ENCODE peak calls at places on chromosomes 1 and 21, in nine cellular contexts. J is NB4, K is IMR-90, I is transverse colon, E is lower lobe of right lung, G is cardiac muscle cell, U is kidney epithelial cell, Y is hepatocyte, N is K562. H is an unnamed sample.

GRCh38 chr1:205018381-205018780 is 24.6 kb upstream of the CNTN2 start:
- DNase-seq in K (no peak), G (no peak), N (no peak), E (no peak), U (no peak), I (no peak), J (no peak), Y (no peak), H (no peak)

GRCh38 chr1:161725888-161726630 is 4.7 kb downstream of the FCRLB start:
- DNase-seq in U (no peak), I (peak), K (peak), E (peak), Y (peak), G (no peak), J (peak), N (peak), H (peak)

GRCh38 chr1:9037476-9038337 is 11.5 kb upstream of the SLC2A7 start:
- DNase-seq in J (no peak), I (no peak), E (peak), K (no peak), Y (no peak), N (no peak), U (no peak), G (no peak), H (no peak)

GRCh38 chr1:67170751-67171573 is 4.7 kb downstream of the IL23R start:
- DNase-seq in N (no peak), Y (no peak), U (no peak), I (no peak), E (no peak), K (no peak), G (no peak), J (no peak), H (no peak)

GRCh38 chr1:71350805-71351204 is 270.0 kb upstream of the ZRANB2 start:
- DNase-seq in E (no peak), K (peak), N (no peak), U (no peak), Y (no peak), G (no peak), J (no peak), I (no peak), H (peak)

GRCh38 chr1:216081445-216081844 is 341.8 kb downstream of the USH2A start:
- DNase-seq in E (no peak), K (no peak), J (no peak), Y (no peak), N (no peak), U (no peak), I (no peak), G (no peak), H (no peak)

GRCh38 chr1:63713627-63714481 is 60.0 kb upstream of the ROR1 start:
- DNase-seq in Y (no peak), N (no peak), K (peak), U (no peak), G (peak), J (no peak), E (no peak), I (peak), H (peak)

GRCh38 chr1:15154480-15155036 is 1.0 kb downstream of the TMEM51 start:
- DNase-seq in K (no peak), G (peak), N (no peak), I (peak), E (peak), U (no peak), Y (peak), J (no peak), H (no peak)

GRCh38 chr1:36350659-36351171 is 27.3 kb upstream of the EVA1B start:
- DNase-seq in Y (no peak), I (no peak), E (peak), U (no peak), K (peak), G (no peak), J (no peak), N (no peak), H (peak)

GRCh38 chr1:231172411-231172810 is 10.6 kb downstream of the TRIM67 start:
- DNase-seq in E (no peak), Y (no peak), J (no peak), I (no peak), G (no peak), U (no peak), N (no peak), K (no peak), H (no peak)

GRCh38 chr1:33918368-33918767 is 54.5 kb downstream of the HMGB4 start:
- DNase-seq in U (no peak), E (no peak), K (peak), I (no peak), N (peak), J (peak), Y (no peak), G (no peak), H (peak)

GRCh38 chr1:59415876-59416275 is 119.0 kb downstream of the FGGY start:
- DNase-seq in N (no peak), I (no peak), Y (no peak), J (no peak), E (no peak), K (peak), G (no peak), U (no peak), H (no peak)

GRCh38 chr1:114457675-114458074 is 53.3 kb downstream of the TRIM33 start:
- DNase-seq in U (no peak), K (no peak), G (no peak), N (no peak), J (peak), Y (no peak), I (no peak), E (no peak), H (no peak)

GRCh38 chr1:53717025-53717804 is 21.7 kb downstream of the GLIS1 start:
- DNase-seq in J (no peak), N (no peak), K (no peak), I (no peak), U (no peak), Y (no peak), G (no peak), E (no peak), H (no peak)

GRCh38 chr1:229784834-229785233 is 158.8 kb downstream of the URB2 start:
- DNase-seq in N (no peak), K (no peak), J (no peak), E (no peak), U (no peak), G (no peak), Y (no peak), I (peak), H (no peak)
- TF ChIP-seq CTCF in N (no peak), K (no peak), J (no peak), E (no peak), U (no peak), G (no peak), Y (no peak), I (peak), H (no peak)

GRCh38 chr21:41961282-41961701 is 7.5 kb upstream of the C2CD2 start:
- DNase-seq in I (no peak), E (no peak), G (no peak), J (no peak), K (peak), U (no peak), N (no peak), Y (no peak), H (no peak)
- H3K4me3 ChIP-seq in I (no peak), E (no peak), G (no peak), J (no peak), K (no peak), U (no peak), N (no peak), Y (no peak), H (no peak)

GRCh38 chr1:6393400-6394187 is at the start of gene ACOT7:
- DNase-seq in I (peak), E (peak), K (peak), Y (peak), J (peak), N (peak), G (peak), U (peak), H (peak)

GRCh38 chr1:6399294-6399693 is 5.7 kb upstream of the ACOT7 start:
- DNase-seq in K (no peak), U (no peak), G (no peak), N (no peak), Y (no peak), E (no peak), J (no peak), I (no peak), H (no peak)

GRCh38 chr1:6392880-6393399 is 627 bp downstream of the ACOT7 start:
- DNase-seq in Y (no peak), U (no peak), I (no peak), N (peak), J (no peak), K (no peak), E (peak), G (peak), H (no peak)

GRCh38 chr1:6397844-6398243 is 4.3 kb upstream of the ACOT7 start:
- DNase-seq in I (no peak), J (no peak), Y (no peak), G (no peak), U (no peak), E (no peak), N (no peak), K (no peak), H (no peak)

GRCh38 chr1:6396998-6397397 is 3.4 kb upstream of the ACOT7 start:
- DNase-seq in U (no peak), Y (no peak), J (no peak), E (no peak), I (no peak), N (no peak), G (no peak), K (no peak), H (no peak)
- TF ChIP-seq CTCF in U (no peak), Y (no peak), J (no peak), E (no peak), I (no peak), N (peak), G (peak), K (peak), H (peak)

DNA sequence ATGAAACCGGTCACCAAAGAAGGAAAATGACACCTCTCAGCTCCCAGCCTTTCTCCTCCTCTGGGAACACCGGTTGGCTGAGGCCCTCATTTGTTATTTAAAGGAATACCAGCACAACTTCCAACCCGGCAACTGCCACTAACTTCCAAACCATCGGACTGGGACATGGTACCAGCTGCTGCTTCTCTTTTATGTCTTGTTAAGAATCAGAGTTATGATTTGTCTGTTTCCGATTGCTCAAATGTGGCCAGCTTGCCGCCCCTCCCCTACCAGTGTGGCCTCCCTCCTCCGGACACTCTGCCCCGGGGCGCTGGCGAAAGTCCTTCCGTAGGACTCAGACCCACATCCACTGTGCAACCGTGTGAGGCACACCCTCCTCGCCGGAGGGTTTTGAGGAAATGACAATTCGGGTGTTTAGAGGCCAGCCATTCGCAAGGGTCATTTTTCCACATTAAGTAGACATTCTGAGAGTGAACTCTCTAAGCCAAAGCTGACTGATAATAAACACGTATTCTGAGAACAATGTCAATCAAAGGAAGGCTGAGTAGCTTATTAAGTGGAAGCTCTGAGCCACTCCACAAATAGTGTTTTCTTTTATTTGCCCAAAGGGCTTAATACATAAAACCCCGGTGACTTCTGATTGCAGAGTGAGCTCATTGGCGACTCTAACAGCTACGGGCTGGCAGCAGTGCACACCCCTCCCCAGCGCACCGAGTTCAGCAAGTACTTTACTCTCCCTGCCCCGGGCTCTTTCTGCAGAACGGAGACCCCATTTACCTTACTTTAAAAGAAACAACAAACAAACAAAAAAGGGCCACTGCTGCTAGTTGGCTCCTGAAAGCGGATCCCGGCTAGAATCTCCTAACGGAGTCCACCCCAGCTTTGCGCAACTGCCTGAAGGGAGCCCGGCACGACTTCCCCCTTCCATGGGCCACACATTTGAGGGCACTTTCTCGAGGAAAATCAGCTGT is 5.4 kb downstream of the RIPK4 start:
- DNase-seq in G (peak), K (no peak), Y (peak), N (no peak), U (no peak), E (peak), I (no peak), J (peak), H (peak)
- H3K4me3 ChIP-seq in G (peak), K (no peak), Y (peak), N (no peak), U (peak), E (peak), I (no peak), J (peak), H (no peak)

DNA sequence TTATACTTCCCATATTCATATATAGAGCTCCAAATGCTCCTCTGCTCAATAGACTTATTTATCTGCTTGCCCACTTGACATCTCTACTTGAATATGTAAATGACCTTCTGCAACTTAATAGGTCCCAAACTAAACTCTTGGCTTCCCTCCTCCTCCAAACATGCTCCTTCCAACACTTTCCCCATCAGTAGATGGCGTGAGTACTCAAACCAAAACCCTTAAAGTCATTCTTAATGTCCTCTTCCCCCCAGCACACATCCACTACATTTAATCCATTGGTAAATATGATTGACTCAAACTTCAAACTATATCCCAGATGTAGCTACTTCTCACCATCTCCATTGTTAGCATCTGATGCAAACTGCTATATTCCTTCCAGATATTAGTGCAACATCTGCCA is 48.5 kb upstream of the PBX1 start:
- DNase-seq in I (no peak), Y (no peak), E (no peak), U (no peak), G (no peak), J (no peak), N (no peak), K (peak), H (peak)
- TF ChIP-seq CTCF in I (no peak), Y (no peak), E (no peak), U (no peak), G (peak), J (no peak), N (no peak), K (peak), H (peak)

DNA sequence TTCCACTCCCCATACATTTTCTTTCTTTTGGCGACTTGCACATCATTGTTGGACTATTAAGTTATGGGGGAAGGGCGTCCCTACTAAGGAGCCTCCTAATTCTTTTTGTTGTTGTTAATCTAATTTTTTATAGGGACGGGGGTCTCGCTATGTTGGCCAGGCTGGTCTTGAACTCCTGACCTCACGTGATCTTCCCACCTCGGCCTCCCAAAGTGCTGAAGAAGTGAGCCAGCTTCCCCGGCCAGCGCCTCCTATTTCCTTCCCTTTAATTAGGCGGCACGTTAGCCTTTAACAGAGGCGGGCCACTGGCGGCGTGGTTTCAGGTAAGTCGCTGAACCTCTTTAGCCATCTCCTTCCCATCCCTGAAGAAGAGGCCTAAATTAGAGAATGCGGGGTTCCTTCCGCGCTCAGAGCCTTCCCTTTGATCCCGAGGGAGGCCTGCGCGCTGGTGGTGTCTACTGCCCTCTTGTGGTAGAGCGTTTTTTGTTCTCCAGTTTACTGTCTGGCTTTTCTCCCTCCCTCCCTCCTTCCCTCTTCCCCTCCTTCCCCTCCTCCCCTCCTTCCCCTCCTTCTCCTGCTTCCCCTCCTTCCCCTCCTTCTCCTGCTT is 38.1 kb downstream of the TNFRSF9 start:
- DNase-seq in U (peak), Y (peak), J (peak), E (peak), N (peak), G (peak), I (peak), K (peak), H (peak)
- H3K4me3 ChIP-seq in U (no peak), Y (no peak), J (no peak), E (peak), N (no peak), G (no peak), I (peak), K (no peak), H (no peak)

DNA sequence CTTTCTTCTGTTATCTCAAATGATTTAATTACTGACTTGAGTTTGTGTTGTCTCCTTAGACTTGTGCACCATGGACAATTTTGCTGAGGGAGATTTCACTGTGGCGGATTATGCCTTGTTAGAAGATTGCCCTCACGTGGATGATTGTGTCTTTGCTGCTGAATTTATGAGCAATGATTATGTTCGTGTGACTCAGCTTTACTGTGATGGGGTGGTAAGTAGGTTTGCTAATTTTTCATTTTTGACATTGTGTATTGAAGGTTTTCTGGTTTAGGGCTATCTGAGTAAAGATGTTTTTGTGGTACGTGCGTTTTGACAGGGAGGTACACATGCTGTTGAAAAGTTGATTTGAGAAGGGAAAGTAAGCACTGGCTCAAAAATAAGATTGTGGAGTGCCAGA is 14.1 kb downstream of the TTC3 start:
- DNase-seq in G (peak), Y (peak), U (no peak), N (peak), K (peak), I (no peak), J (peak), E (no peak), H (peak)
- TF ChIP-seq CTCF in G (peak), Y (peak), U (no peak), N (peak), K (peak), I (peak), J (peak), E (peak), H (peak)

DNA sequence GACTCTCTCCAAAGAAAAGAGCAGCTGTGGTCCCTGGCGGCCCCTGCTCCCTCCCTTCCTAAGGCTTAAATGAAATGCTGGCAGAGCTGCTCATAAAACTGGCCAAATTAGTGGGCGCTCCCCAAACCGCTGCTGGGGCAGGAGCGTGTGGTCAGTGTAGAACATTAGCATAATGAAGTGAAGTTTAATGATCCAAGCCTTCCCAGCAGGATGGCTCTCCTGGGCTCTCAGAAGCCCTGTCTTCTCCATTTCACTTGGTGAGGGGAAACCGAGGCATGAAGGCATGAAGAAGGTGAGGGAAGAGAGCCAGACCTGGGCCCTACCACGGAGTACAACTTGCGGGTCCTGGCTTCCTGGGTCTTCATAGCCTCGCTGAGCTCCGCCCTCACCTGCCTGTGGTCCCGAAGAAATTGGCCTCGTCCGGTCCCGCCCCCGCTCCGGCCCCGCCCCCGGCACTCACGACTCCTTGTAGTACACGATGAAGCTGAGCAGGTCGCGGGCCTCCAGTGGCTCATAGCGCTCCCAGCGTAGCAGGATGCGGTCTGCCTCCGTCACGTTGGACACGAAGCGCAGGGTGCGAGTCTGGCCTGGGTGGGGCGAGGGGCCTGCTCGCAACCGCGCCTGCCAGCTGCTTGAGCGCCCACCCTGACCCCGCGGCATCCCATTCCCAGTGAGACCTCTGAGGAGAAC is 10.3 kb downstream of the INSRR start:
- DNase-seq in N (peak), U (no peak), G (peak), Y (peak), J (no peak), E (peak), K (no peak), I (peak), H (no peak)
- H3K4me3 ChIP-seq in N (no peak), U (no peak), G (no peak), Y (no peak), J (no peak), E (no peak), K (no peak), I (no peak), H (no peak)

DNA sequence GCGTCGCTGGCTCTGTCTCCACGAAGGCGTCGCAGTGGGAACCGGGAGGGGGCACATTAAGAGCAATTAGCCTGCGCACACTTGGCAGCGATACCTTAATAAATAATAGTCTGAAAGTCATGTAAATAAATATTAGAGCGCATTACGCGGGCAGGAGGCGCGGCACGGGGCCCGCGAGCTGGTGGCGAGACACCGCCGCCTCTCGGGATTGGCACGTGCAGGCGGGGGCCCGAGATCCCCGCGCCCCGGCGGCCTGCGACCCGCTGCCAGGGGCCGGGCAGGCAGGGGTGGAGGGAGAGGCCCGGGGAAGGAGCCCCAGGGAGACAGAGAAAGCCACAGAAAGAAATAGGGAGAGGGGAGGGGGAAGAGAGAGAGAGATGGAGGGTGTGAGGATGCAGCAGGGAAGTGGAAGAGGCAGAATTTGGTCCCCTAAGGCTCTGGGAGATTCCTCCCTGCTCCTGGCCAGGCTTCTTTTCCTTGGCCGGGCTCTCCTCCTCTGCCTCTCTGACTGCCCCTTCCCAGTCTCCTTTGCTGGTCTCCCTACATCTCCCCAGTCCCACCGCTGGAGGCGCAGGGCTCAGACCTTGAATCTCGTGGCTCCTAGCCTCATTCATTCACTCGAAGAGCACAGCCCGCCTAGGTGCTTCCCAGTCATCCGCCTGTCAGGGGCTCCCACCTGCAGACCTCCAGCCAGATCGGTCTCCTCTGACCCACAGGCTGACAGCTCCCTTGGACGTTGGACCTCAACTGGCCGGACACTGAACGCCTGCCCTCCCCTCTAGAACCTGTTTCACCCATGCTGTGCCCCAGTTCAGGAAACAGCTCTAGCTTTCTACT is 76.3 kb downstream of the VWA5B1 start:
- DNase-seq in U (no peak), N (peak), G (peak), Y (peak), I (peak), E (no peak), J (no peak), K (peak), H (peak)
- TF ChIP-seq CTCF in U (peak), N (peak), G (peak), Y (peak), I (peak), E (peak), J (peak), K (peak), H (peak)

GRCh38 chr1:10867138-10867721 is 70.8 kb upstream of the CASZ1 start:
- DNase-seq in U (no peak), I (peak), J (peak), N (peak), Y (peak), K (peak), G (peak), E (peak), H (peak)
- H3K4me3 ChIP-seq in U (peak), I (peak), J (no peak), N (peak), Y (peak), K (peak), G (peak), E (peak), H (no peak)